ENCODE peak calls at places on chromosomes 13 and 19, in four cellular contexts. G, T, H and K are unnamed samples.

GRCh38 chr13:41577437-41577836 is 120.1 kb downstream of the RGCC start:
- DNase-seq in G (no peak), T (no peak), H (no peak), K (peak)

GRCh38 chr19:43779147-43779819 is 1.5 kb downstream of the KCNN4 start:
- DNase-seq in T (no peak), G (no peak), H (no peak), K (no peak)

GRCh38 chr13:111526922-111527321 is 206.5 kb downstream of the TEX29 start:
- DNase-seq in H (no peak), T (no peak), G (no peak), K (no peak)

GRCh38 chr19:4653793-4654436 is 14.6 kb downstream of the TNFAIP8L1 start:
- DNase-seq in H (no peak), T (no peak), G (no peak), K (no peak)

GRCh38 chr19:9306443-9306842 is 3.2 kb downstream of the ZNF699 start:
- DNase-seq in G (no peak), H (peak), T (no peak), K (no peak)

GRCh38 chr13:91133941-91134772 is 213.3 kb upstream of the MIR17HG start:
- DNase-seq in T (no peak), G (peak), H (peak), K (no peak)

GRCh38 chr19:38047048-38047435 is 140.0 kb downstream of the SIPA1L3 start:
- DNase-seq in H (no peak), T (no peak), G (no peak), K (no peak)

GRCh38 chr13:41053384-41053826 is 7.9 kb upstream of the WBP4 start:
- DNase-seq in H (peak), G (no peak), T (no peak), K (no peak)

GRCh38 chr13:106401081-106401480 is 134.4 kb downstream of the EFNB2 start:
- DNase-seq in T (no peak), G (no peak), H (no peak), K (no peak)

GRCh38 chr19:5137571-5138124 is 168.7 kb downstream of the KDM4B start:
- DNase-seq in H (no peak), G (no peak), T (no peak), K (no peak)

GRCh38 chr13:42892760-42893159 is 99.3 kb downstream of the EPSTI1 start:
- DNase-seq in G (no peak), T (no peak), H (no peak), K (no peak)

GRCh38 chr19:29263305-29264080 is 50.5 kb upstream of the UQCRFS1 start:
- DNase-seq in G (no peak), T (peak), H (peak), K (peak)

GRCh38 chr13:42720858-42721219 is 60.5 kb upstream of the FAM216B start:
- DNase-seq in G (no peak), H (no peak), T (no peak), K (no peak)

GRCh38 chr13:41905600-41906254 is 55.2 kb downstream of the VWA8 start:
- DNase-seq in H (no peak), T (no peak), G (peak), K (no peak)

GRCh38 chr13:109447667-109448066 is 338.7 kb downstream of the IRS2 start:
- DNase-seq in T (no peak), G (no peak), H (no peak), K (no peak)

GRCh38 chr13:41401371-41401770 is 56.0 kb upstream of the RGCC start:
- DNase-seq in G (peak), T (no peak), H (peak), K (no peak)

GRCh38 chr19:14381689-14382474 is 638 bp downstream of the ADGRE5 start:
- DNase-seq in H (peak), T (peak), G (no peak), K (peak)

GRCh38 chr19:35913589-35913988 is 5.5 kb upstream of the TYROBP start:
- DNase-seq in H (no peak), G (no peak), T (no peak), K (no peak)

GRCh38 chr13:46639033-46639981 is 86.3 kb downstream of the LRCH1 start:
- DNase-seq in H (peak), T (no peak), G (no peak), K (no peak)

GRCh38 chr13:39483326-39483725 is 119.7 kb downstream of the LHFPL6 start:
- DNase-seq in G (no peak), H (no peak), T (no peak), K (no peak)

GRCh38 chr13:80558074-80558473 is 217.1 kb upstream of the SPRY2 start:
- DNase-seq in G (no peak), H (no peak), T (no peak), K (no peak)

GRCh38 chr13:67469623-67470022 is 239.5 kb upstream of the PCDH9 start:
- DNase-seq in H (no peak), T (no peak), G (no peak), K (no peak)

GRCh38 chr19:39399684-39400465 is 6.8 kb upstream of the ZFP36 start:
- DNase-seq in H (no peak), G (no peak), T (no peak), K (no peak)

GRCh38 chr13:38582133-38582532 is 104.7 kb upstream of the FREM2 start:
- DNase-seq in H (peak), T (no peak), G (peak), K (no peak)

GRCh38 chr13:76852991-76853390 is 33.2 kb downstream of the KCTD12 start:
- DNase-seq in H (no peak), G (no peak), T (no peak), K (no peak)

GRCh38 chr13:98384739-98385138 is 192.2 kb downstream of the STK24 start:
- DNase-seq in H (no peak), T (no peak), G (no peak), K (no peak)

GRCh38 chr13:43289458-43290255 is 266.3 kb downstream of the DNAJC15 start:
- DNase-seq in T (no peak), H (peak), G (no peak), K (no peak)

GRCh38 chr19:33100894-33101644 is 20.1 kb downstream of the GPATCH1 start:
- DNase-seq in H (no peak), G (no peak), T (no peak), K (no peak)

GRCh38 chr13:100540621-100541020 is 48.0 kb downstream of the GGACT start:
- DNase-seq in H (no peak), G (no peak), T (no peak), K (no peak)

GRCh38 chr13:98252931-98253470 is 75.9 kb upstream of the RNF113B start:
- DNase-seq in H (no peak), T (no peak), G (no peak), K (no peak)

GRCh38 chr19:56099638-56100539 is 21.2 kb downstream of the ZNF787 start:
- DNase-seq in H (no peak), G (no peak), T (no peak), K (no peak)

GRCh38 chr13:114097504-114097892 is 34.9 kb downstream of the RASA3 start:
- DNase-seq in H (no peak), T (peak), G (no peak), K (no peak)

GRCh38 chr13:25819856-25820530 is 231.8 kb downstream of the SHISA2 start:
- DNase-seq in T (no peak), G (peak), H (no peak), K (no peak)

GRCh38 chr19:1273263-1274041 is 1.9 kb upstream of the FAM174C start:
- DNase-seq in G (no peak), H (no peak), T (no peak), K (no peak)

GRCh38 chr13:28297341-28297740 is 159.0 kb downstream of the PAN3 start:
- DNase-seq in H (peak), T (no peak), G (no peak), K (no peak)

GRCh38 chr19:20238025-20238623 is 71.1 kb downstream of the ZNF486 start:
- DNase-seq in G (no peak), T (peak), H (peak), K (peak)

GRCh38 chr19:29526730-29527499 is 1.1 kb downstream of the VSTM2B start:
- DNase-seq in T (no peak), H (no peak), G (no peak), K (no peak)

GRCh38 chr13:93818345-93818744 is 591.7 kb downstream of the GPC6 start:
- DNase-seq in H (no peak), T (no peak), G (no peak), K (no peak)